ENCODE peak calls at places on chromosomes 13 and 19, in five cellular contexts. D, W, H, L and F are unnamed samples.

GRCh38 chr19:20928371-20928770 is 5.3 kb downstream of the ZNF85 start:
- DNase-seq in L (no peak), D (peak; percentile 43), H (peak; percentile 90), W (peak; percentile 99), F (peak; percentile 23)

GRCh38 chr19:8004723-8005513 is 523 bp downstream of the ELAVL1 start:
- DNase-seq in H (peak; percentile 25), W (peak; percentile 23), L (peak; percentile 78), D (peak; percentile 78), F (peak; percentile 24)

GRCh38 chr19:50419580-50420035 is 870 bp downstream of the SPIB start:
- DNase-seq in H (no peak), L (no peak), D (no peak), W (no peak), F (no peak)

GRCh38 chr13:53137777-53138176 is 109.2 kb downstream of the OLFM4 start:
- DNase-seq in D (peak; percentile 73), H (peak; percentile 90), W (peak; percentile 31), L (no peak), F (peak; percentile 6)

GRCh38 chr13:87810920-87811344 is 139.8 kb downstream of the SLITRK5 start:
- DNase-seq in D (no peak), W (no peak), H (no peak), L (no peak), F (no peak)

GRCh38 chr13:51502206-51502651 is 49.4 kb upstream of the INTS6 start:
- DNase-seq in D (peak; percentile 15), W (peak; percentile 58), L (no peak), H (peak; percentile 74), F (peak; percentile 11)

GRCh38 chr19:44690131-44690440 is 8.9 kb upstream of the CEACAM16 start:
- DNase-seq in L (no peak), W (no peak), D (no peak), H (no peak), F (no peak)

GRCh38 chr13:100035936-100036335 is 53.0 kb upstream of the PCCA start:
- DNase-seq in L (no peak), H (no peak), W (no peak), D (no peak), F (no peak)

GRCh38 chr13:35888327-35888940 is 242.7 kb downstream of the DCLK1 start:
- DNase-seq in H (peak; percentile 59), D (no peak), W (peak; percentile 65), L (peak; percentile 18), F (peak; percentile 25)

GRCh38 chr13:109400192-109400591 is 386.2 kb downstream of the IRS2 start:
- DNase-seq in W (peak; percentile 10), L (no peak), D (no peak), H (no peak), F (no peak)

GRCh38 chr13:59452189-59452588 is 711.5 kb downstream of the DIAPH3 start:
- DNase-seq in W (no peak), L (no peak), D (no peak), H (no peak), F (no peak)

GRCh38 chr13:110636701-110637201 is 21.4 kb downstream of the NAXD start:
- DNase-seq in L (no peak), W (no peak), D (no peak), H (no peak), F (no peak)

GRCh38 chr13:30796833-30797601 is 61.7 kb downstream of the ALOX5AP start:
- DNase-seq in L (no peak), H (no peak), D (no peak), W (peak; percentile 81), F (peak; percentile 33)

GRCh38 chr19:54316746-54317107 is 3.8 kb upstream of the LILRA5 start:
- DNase-seq in W (no peak), H (no peak), L (no peak), D (no peak), F (no peak)

GRCh38 chr13:30905932-30906383 is at the start of gene MEDAG:
- DNase-seq in D (peak; percentile 50), W (peak; percentile 82), H (peak; percentile 95), L (no peak), F (peak; percentile 97)

GRCh38 chr13:109211616-109212015 is 574.8 kb downstream of the IRS2 start:
- DNase-seq in H (no peak), W (peak; percentile 43), D (peak; percentile 59), L (peak; percentile 46), F (no peak)

GRCh38 chr19:17681505-17682125 is 6.5 kb downstream of the UNC13A start:
- DNase-seq in H (peak; percentile 63), D (peak; percentile 45), W (peak; percentile 43), L (no peak), F (peak; percentile 60)

DNA sequence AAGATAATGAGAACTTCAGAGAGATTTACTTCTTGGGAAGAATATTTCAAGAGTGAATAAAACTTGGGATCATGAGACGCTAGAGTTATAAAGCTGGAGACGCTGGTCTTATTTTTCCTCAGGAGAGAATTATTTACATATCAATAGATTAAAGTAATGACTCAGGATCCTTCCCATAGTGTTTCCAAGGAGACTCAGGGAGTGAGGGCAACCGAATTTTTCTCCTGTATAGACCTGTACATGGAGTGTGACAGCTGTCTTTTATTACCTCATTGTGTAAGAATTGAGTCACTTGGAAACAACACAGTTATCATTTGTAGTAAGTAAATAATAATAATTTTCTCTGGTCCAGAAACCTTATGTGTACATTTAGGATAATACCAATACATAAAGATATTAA is 1905.5 kb downstream of the OLFM4 start:
- DNase-seq in L (no peak), W (no peak), D (no peak), H (no peak), F (no peak)
- H3K4me3 ChIP-seq in L (no peak overlapping the region), W (no peak overlapping the region), D (no peak overlapping the region), H (no peak overlapping the region), F (no peak overlapping the region)

GRCh38 chr19:40750035-40750284 is 317 bp downstream of the ACTMAP start:
- DNase-seq in W (no peak), L (no peak), H (no peak), D (peak; percentile 25), F (peak; percentile 19)
- H3K4me3 ChIP-seq in W (peak overlapping the region; percentile 80), L (peak overlapping the region; percentile 73), H (peak overlapping the region; percentile 75), D (peak overlapping the region; percentile 95), F (peak overlapping the region; percentile 82)

GRCh38 chr13:45989607-45990006 is 62.9 kb downstream of the ZC3H13 start:
- DNase-seq in H (peak; percentile 84), W (peak; percentile 65), L (no peak), D (peak; percentile 83), F (peak; percentile 82)
- H3K4me3 ChIP-seq in H (no peak overlapping the region), W (no peak overlapping the region), L (no peak overlapping the region), D (no peak overlapping the region), F (no peak overlapping the region)

DNA sequence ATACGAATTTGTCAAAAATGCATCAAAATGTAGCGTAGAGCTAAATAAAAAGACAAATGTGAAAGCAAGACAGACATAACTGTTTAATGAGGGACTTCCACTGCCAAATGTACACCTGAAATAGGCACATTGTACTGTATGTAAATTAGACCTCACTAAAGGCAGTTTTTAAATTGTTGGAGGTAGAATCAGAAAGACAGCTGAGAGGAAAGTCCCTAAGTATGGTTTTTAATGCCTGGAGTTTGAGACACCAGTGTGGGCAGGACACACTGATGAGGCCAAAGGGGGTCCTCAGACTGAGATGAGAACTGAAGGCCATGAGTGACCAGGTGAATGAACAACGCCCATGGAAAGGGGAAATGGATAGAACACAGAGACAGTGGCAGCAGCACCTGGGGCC is 22.9 kb downstream of the MED26 start:
- DNase-seq in L (no peak), D (no peak), W (no peak), H (no peak), F (no peak)
- H3K4me3 ChIP-seq in L (no peak overlapping the region), D (no peak overlapping the region), W (no peak overlapping the region), H (no peak overlapping the region), F (no peak overlapping the region)

GRCh38 chr19:1236566-1236965 is 1.2 kb downstream of the CBARP start:
- DNase-seq in L (peak; percentile 88), D (no peak), H (no peak), W (no peak), F (no peak)

GRCh38 chr19:1237027-1237659 is 662 bp downstream of the CBARP start:
- DNase-seq in L (peak; percentile 81), H (peak; percentile 34), D (peak; percentile 56), W (no peak), F (no peak)

GRCh38 chr19:1234041-1234669 is 3.6 kb downstream of the CBARP start:
- DNase-seq in D (no peak), L (no peak), H (no peak), W (no peak), F (no peak)

GRCh38 chr19:1234670-1235380 is 3.0 kb downstream of the CBARP start:
- DNase-seq in D (no peak), W (no peak), H (no peak), L (no peak), F (no peak)

GRCh38 chr19:1235625-1236538 is 1.9 kb downstream of the CBARP start:
- DNase-seq in W (peak; percentile 68), D (no peak), H (peak; percentile 44), L (peak; percentile 66), F (no peak)
- H3K4me3 ChIP-seq in W (no peak overlapping the region), D (no peak overlapping the region), H (peak overlapping the region; percentile 40), L (peak overlapping the region; percentile 59), F (peak overlapping the region; percentile 51)

DNA sequence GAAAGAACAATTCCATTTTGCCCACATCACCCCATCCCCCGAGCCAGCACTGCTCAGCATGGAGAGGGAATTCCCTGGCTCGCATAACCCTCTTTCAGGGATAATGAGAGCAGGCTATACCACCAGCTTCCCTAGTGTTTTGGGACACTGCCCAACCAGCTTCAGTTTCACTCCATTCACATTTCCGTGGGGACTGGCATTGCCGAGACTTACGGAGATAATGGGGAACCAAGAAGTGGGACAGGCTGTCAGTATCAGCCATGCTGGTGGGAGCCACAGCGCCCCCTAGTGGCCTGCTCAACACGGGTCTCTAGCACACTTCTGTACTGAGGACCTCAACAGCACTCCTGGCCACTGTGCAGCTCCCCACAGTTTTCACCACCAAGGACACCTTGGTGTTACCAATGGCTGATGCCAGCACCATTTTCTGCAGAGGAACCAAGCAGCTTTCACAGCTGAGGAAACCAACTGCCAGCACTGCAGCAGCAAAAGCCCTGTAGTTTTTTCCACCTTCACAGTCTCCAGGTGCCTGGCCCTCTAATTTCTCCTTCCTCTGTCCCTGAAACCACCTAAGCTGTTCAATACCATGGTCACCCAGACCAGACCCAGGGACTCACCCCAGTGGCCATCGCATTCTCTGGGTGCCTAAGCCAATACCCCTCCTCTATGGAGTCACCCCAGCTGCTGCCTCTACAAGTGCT is 23.7 kb downstream of the SLC6A16 start:
- DNase-seq in H (peak; percentile 55), W (peak; percentile 43), L (peak; percentile 72), D (peak; percentile 29), F (peak; percentile 51)
- H3K4me3 ChIP-seq in H (no peak overlapping the region), W (peak overlapping the region; percentile 35), L (no peak overlapping the region), D (no peak overlapping the region), F (no peak overlapping the region)